ENCODE peak calls at places on chromosomes 7 and 10, in nine cellular contexts. One of them, this sample, is unnamed.

GRCh38 chr10:70285432-70285831 is 1.6 kb upstream of the NPFFR1 start:
- DNase-seq in upper lobe of left lung: no peak
- DNase-seq in RWPE1: no peak
- DNase-seq in astrocyte of the spinal cord: no peak
- DNase-seq in GM13977: no peak
- DNase-seq in CD8-positive, alpha-beta T cell: no peak
- DNase-seq in endothelial cell of umbilical vein: no peak
- DNase-seq in GM10248: no peak
- DNase-seq in AG04450: no peak
- DNase-seq in this sample: no peak

GRCh38 chr10:49309691-49310371 is 10.9 kb downstream of the C10orf71 start:
- DNase-seq in AG04450: no peak
- DNase-seq in endothelial cell of umbilical vein: no peak
- DNase-seq in GM10248: peak; percentile 44
- DNase-seq in CD8-positive, alpha-beta T cell: peak; percentile 55
- DNase-seq in upper lobe of left lung: no peak
- DNase-seq in RWPE1: no peak
- DNase-seq in astrocyte of the spinal cord: no peak
- DNase-seq in GM13977: peak; percentile 27
- DNase-seq in this sample: peak; percentile 29

GRCh38 chr7:13979671-13980438 is 9.6 kb downstream of the ETV1 start:
- DNase-seq in endothelial cell of umbilical vein: peak; percentile 64
- DNase-seq in GM13977: no peak
- DNase-seq in CD8-positive, alpha-beta T cell: no peak
- DNase-seq in astrocyte of the spinal cord: peak; percentile 69
- DNase-seq in GM10248: no peak
- DNase-seq in RWPE1: no peak
- DNase-seq in AG04450: no peak
- DNase-seq in upper lobe of left lung: no peak
- DNase-seq in this sample: no peak

GRCh38 chr7:46229409-46229808 is 308.3 kb upstream of the IGFBP3 start:
- DNase-seq in GM13977: no peak
- DNase-seq in astrocyte of the spinal cord: peak; percentile 86
- DNase-seq in GM10248: no peak
- DNase-seq in upper lobe of left lung: no peak
- DNase-seq in endothelial cell of umbilical vein: no peak
- DNase-seq in RWPE1: peak; percentile 44
- DNase-seq in AG04450: peak; percentile 59
- DNase-seq in CD8-positive, alpha-beta T cell: no peak
- DNase-seq in this sample: no peak

GRCh38 chr10:83862723-83863122 is 276.6 kb upstream of the GHITM start:
- DNase-seq in RWPE1: no peak
- DNase-seq in astrocyte of the spinal cord: no peak
- DNase-seq in GM10248: no peak
- DNase-seq in upper lobe of left lung: no peak
- DNase-seq in endothelial cell of umbilical vein: no peak
- DNase-seq in GM13977: no peak
- DNase-seq in CD8-positive, alpha-beta T cell: no peak
- DNase-seq in AG04450: no peak
- DNase-seq in this sample: no peak

GRCh38 chr10:132383026-132383565 is 13.9 kb upstream of the PWWP2B start:
- DNase-seq in GM13977: no peak
- DNase-seq in upper lobe of left lung: no peak
- DNase-seq in GM10248: no peak
- DNase-seq in CD8-positive, alpha-beta T cell: no peak
- DNase-seq in endothelial cell of umbilical vein: no peak
- DNase-seq in RWPE1: no peak
- DNase-seq in AG04450: no peak
- DNase-seq in astrocyte of the spinal cord: no peak
- DNase-seq in this sample: no peak

GRCh38 chr10:131211556-131211955 is 100.0 kb downstream of the TCERG1L start:
- DNase-seq in upper lobe of left lung: no peak
- DNase-seq in endothelial cell of umbilical vein: no peak
- DNase-seq in GM10248: no peak
- DNase-seq in GM13977: no peak
- DNase-seq in CD8-positive, alpha-beta T cell: no peak
- DNase-seq in RWPE1: no peak
- DNase-seq in astrocyte of the spinal cord: no peak
- DNase-seq in AG04450: no peak
- DNase-seq in this sample: no peak

GRCh38 chr7:11710392-11710791 is 121.6 kb downstream of the THSD7A start:
- DNase-seq in CD8-positive, alpha-beta T cell: no peak
- DNase-seq in RWPE1: no peak
- DNase-seq in AG04450: no peak
- DNase-seq in GM13977: no peak
- DNase-seq in upper lobe of left lung: no peak
- DNase-seq in endothelial cell of umbilical vein: no peak
- DNase-seq in GM10248: no peak
- DNase-seq in astrocyte of the spinal cord: no peak
- DNase-seq in this sample: no peak

DNA sequence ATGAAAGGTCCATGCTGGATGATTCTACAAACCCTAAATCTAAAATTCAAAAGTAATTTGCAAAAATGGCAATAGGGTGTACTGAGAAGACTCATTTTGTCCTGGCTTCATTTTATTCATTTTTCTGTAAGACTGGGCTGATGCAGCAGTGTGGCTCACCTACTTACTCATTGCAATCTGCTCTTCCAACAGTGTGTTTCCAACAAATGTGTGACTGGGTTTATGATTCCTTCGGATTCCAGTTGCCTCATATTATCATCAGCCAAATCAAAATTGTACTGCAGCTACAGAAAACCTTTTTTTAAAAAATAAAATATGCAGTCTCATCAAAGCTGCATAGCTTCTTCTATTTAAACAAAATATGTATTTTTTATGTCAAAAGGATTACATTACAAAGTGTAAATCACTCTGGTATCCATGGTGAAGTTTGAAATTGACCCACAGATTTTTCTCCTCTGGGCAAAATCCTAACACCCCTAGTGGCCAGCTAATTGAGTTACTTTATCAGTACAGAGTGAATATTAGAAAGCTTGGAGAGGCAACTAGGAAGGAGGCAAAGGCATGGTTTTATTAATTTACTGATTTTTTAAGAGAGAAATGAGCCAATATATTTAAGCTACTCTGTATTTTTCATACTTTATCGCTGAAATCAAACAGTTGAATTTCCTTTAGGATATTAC is 390.3 kb downstream of the MAGI2 start:
- DNase-seq in astrocyte of the spinal cord: no peak
- DNase-seq in endothelial cell of umbilical vein: no peak
- DNase-seq in GM10248: no peak
- DNase-seq in AG04450: no peak
- DNase-seq in RWPE1: no peak
- DNase-seq in GM13977: no peak
- DNase-seq in upper lobe of left lung: no peak
- DNase-seq in CD8-positive, alpha-beta T cell: no peak
- DNase-seq in this sample: no peak
- TF ChIP-seq CTCF in astrocyte of the spinal cord: peak; percentile 17
- TF ChIP-seq CTCF in endothelial cell of umbilical vein: no peak
- TF ChIP-seq CTCF in GM10248: no peak
- TF ChIP-seq CTCF in AG04450: no peak
- TF ChIP-seq CTCF in RWPE1: no peak
- TF ChIP-seq CTCF in GM13977: no peak
- TF ChIP-seq CTCF in upper lobe of left lung: no peak
- TF ChIP-seq CTCF in CD8-positive, alpha-beta T cell: no peak
- TF ChIP-seq CTCF in this sample: no peak

DNA sequence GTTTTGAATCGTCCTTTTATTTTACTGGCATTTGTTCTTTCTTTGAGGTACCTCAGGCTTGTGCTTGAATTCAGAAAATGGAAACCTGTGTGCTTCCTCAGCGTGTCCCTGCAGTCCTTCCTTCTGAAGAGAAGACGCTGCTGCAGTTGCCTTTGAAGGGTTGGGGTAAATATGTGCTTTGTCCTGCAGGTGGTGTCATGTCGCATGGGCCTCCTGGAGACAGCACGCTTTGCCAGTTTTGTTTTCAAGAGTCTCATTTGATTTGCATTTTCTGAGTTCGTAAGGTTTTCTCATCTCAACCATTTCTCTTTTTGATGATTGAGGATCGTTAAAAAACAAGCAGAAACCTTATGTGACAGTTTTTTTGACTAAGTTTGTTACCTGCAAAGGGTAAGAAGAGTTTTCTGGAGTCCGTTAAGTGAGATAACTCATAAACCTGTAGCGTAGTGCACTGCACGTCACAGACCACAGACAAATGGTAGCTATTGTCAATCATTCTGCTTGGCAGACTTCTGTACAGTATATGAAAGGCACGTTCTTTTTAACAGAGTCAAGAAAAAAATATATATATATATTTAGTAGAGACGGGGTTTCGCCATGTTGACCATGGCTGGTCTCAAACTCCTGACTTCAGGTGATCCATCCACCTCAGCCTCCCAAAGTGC is 57.0 kb downstream of the CDC123 start:
- DNase-seq in RWPE1: no peak
- DNase-seq in endothelial cell of umbilical vein: no peak
- DNase-seq in GM10248: peak; percentile 67
- DNase-seq in CD8-positive, alpha-beta T cell: no peak
- DNase-seq in GM13977: peak; percentile 55
- DNase-seq in astrocyte of the spinal cord: peak; percentile 12
- DNase-seq in upper lobe of left lung: no peak
- DNase-seq in AG04450: no peak
- DNase-seq in this sample: no peak
- TF ChIP-seq CTCF in RWPE1: no peak
- TF ChIP-seq CTCF in endothelial cell of umbilical vein: no peak
- TF ChIP-seq CTCF in GM10248: peak; percentile 60
- TF ChIP-seq CTCF in CD8-positive, alpha-beta T cell: no peak
- TF ChIP-seq CTCF in GM13977: peak; percentile 62
- TF ChIP-seq CTCF in astrocyte of the spinal cord: peak; percentile 45
- TF ChIP-seq CTCF in upper lobe of left lung: no peak
- TF ChIP-seq CTCF in AG04450: peak; percentile 35
- TF ChIP-seq CTCF in this sample: no peak

GRCh38 chr10:126647116-126647515 is 23.4 kb downstream of the C10orf90 start:
- DNase-seq in CD8-positive, alpha-beta T cell: no peak
- DNase-seq in GM13977: no peak
- DNase-seq in upper lobe of left lung: no peak
- DNase-seq in astrocyte of the spinal cord: no peak
- DNase-seq in RWPE1: no peak
- DNase-seq in GM10248: no peak
- DNase-seq in AG04450: no peak
- DNase-seq in endothelial cell of umbilical vein: no peak
- DNase-seq in this sample: no peak
- TF ChIP-seq CTCF in CD8-positive, alpha-beta T cell: no peak
- TF ChIP-seq CTCF in GM13977: no peak
- TF ChIP-seq CTCF in upper lobe of left lung: no peak
- TF ChIP-seq CTCF in astrocyte of the spinal cord: no peak
- TF ChIP-seq CTCF in RWPE1: no peak
- TF ChIP-seq CTCF in GM10248: no peak
- TF ChIP-seq CTCF in AG04450: no peak
- TF ChIP-seq CTCF in endothelial cell of umbilical vein: no peak
- TF ChIP-seq CTCF in this sample: no peak

GRCh38 chr10:31754803-31755624 is 173.6 kb downstream of the ARHGAP12 start:
- DNase-seq in upper lobe of left lung: no peak
- DNase-seq in AG04450: no peak
- DNase-seq in endothelial cell of umbilical vein: no peak
- DNase-seq in CD8-positive, alpha-beta T cell: no peak
- DNase-seq in GM13977: no peak
- DNase-seq in GM10248: no peak
- DNase-seq in RWPE1: no peak
- DNase-seq in astrocyte of the spinal cord: peak; percentile 61
- DNase-seq in this sample: no peak
- TF ChIP-seq CTCF in upper lobe of left lung: no peak
- TF ChIP-seq CTCF in AG04450: no peak
- TF ChIP-seq CTCF in endothelial cell of umbilical vein: no peak
- TF ChIP-seq CTCF in CD8-positive, alpha-beta T cell: no peak
- TF ChIP-seq CTCF in GM13977: no peak
- TF ChIP-seq CTCF in GM10248: no peak
- TF ChIP-seq CTCF in RWPE1: no peak
- TF ChIP-seq CTCF in astrocyte of the spinal cord: no peak
- TF ChIP-seq CTCF in this sample: no peak

DNA sequence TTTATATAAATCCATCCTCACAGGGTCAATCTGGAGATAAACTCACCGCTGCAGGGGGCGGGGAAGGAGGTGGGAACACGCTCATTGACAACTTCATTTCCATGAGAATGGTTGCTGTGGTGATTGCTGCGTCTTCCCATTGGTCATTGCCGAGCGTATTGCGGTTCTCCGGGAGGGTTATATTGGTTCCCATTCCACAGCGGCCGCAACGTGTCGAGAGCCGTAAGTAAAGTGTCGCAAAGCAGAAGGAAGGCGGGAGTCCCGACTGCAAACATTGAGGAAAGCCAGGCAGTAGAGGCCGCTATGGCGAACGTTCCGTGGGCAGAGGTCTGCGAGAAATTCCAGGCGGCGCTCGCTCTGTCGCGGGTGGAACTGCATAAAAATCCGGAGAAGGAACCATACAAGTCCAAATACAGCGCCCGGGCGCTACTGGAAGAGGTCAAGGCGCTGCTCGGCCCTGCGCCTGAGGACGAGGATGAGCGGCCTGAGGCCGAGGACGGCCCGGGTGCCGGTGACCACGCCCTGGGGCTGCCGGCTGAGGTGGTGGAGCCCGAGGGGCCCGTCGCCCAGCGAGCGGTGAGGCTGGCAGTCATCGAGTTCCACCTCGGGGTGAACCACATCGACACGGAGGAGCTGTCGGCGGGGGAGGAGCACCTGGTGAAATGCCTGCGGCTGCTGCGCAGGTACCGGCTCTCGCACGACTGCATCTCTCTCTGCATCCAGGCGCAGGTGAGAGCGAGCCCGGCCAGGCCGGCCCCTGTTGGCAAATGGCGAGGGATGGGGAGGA is at the start of gene KIFBP:
- DNase-seq in AG04450: peak; percentile 91
- DNase-seq in GM10248: peak; percentile 95
- DNase-seq in endothelial cell of umbilical vein: peak; percentile 99
- DNase-seq in CD8-positive, alpha-beta T cell: peak; percentile 82
- DNase-seq in GM13977: peak; percentile 93
- DNase-seq in RWPE1: peak; percentile 99
- DNase-seq in astrocyte of the spinal cord: peak; percentile 98
- DNase-seq in upper lobe of left lung: peak; percentile 93
- DNase-seq in this sample: peak; percentile 63
- TF ChIP-seq CTCF in AG04450: peak; percentile 62
- TF ChIP-seq CTCF in GM10248: peak; percentile 49
- TF ChIP-seq CTCF in endothelial cell of umbilical vein: peak; percentile 44
- TF ChIP-seq CTCF in CD8-positive, alpha-beta T cell: peak; percentile 41
- TF ChIP-seq CTCF in GM13977: peak; percentile 47
- TF ChIP-seq CTCF in RWPE1: peak; percentile 53
- TF ChIP-seq CTCF in astrocyte of the spinal cord: peak; percentile 65
- TF ChIP-seq CTCF in upper lobe of left lung: peak; percentile 34
- TF ChIP-seq CTCF in this sample: peak; percentile 13

DNA sequence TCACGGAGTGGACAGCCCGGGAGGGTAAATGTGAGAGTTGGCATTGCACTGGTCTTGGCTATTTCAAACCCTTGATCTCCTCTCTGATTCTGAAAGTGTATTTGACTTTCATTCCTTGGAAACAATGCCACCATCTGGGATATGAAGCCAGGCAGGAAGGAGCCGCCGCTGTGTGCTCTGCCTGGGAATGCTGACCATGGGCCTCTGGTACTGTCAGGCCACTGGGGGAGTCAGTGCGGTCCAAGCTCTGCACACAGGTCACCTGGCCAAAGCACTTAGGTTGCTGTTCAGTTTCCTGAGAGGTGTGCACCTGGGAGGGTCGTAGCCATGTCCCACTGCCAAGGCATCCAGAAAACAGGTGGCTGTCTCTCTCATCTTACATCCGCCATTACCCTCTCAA is 68.5 kb upstream of the SHH start:
- DNase-seq in upper lobe of left lung: no peak
- DNase-seq in GM10248: no peak
- DNase-seq in endothelial cell of umbilical vein: no peak
- DNase-seq in AG04450: no peak
- DNase-seq in GM13977: no peak
- DNase-seq in astrocyte of the spinal cord: no peak
- DNase-seq in CD8-positive, alpha-beta T cell: no peak
- DNase-seq in RWPE1: no peak
- DNase-seq in this sample: no peak
- TF ChIP-seq CTCF in upper lobe of left lung: no peak
- TF ChIP-seq CTCF in GM10248: no peak
- TF ChIP-seq CTCF in endothelial cell of umbilical vein: no peak
- TF ChIP-seq CTCF in AG04450: no peak
- TF ChIP-seq CTCF in GM13977: no peak
- TF ChIP-seq CTCF in astrocyte of the spinal cord: no peak
- TF ChIP-seq CTCF in CD8-positive, alpha-beta T cell: no peak
- TF ChIP-seq CTCF in RWPE1: no peak
- TF ChIP-seq CTCF in this sample: no peak

GRCh38 chr7:6647541-6647940 is 10.4 kb downstream of the ZNF316 start:
- DNase-seq in GM13977: no peak
- DNase-seq in AG04450: no peak
- DNase-seq in RWPE1: no peak
- DNase-seq in GM10248: no peak
- DNase-seq in upper lobe of left lung: no peak
- DNase-seq in CD8-positive, alpha-beta T cell: no peak
- DNase-seq in endothelial cell of umbilical vein: no peak
- DNase-seq in astrocyte of the spinal cord: no peak
- DNase-seq in this sample: no peak
- TF ChIP-seq CTCF in GM13977: no peak
- TF ChIP-seq CTCF in AG04450: no peak
- TF ChIP-seq CTCF in RWPE1: no peak
- TF ChIP-seq CTCF in GM10248: no peak
- TF ChIP-seq CTCF in upper lobe of left lung: no peak
- TF ChIP-seq CTCF in CD8-positive, alpha-beta T cell: no peak
- TF ChIP-seq CTCF in endothelial cell of umbilical vein: no peak
- TF ChIP-seq CTCF in astrocyte of the spinal cord: no peak
- TF ChIP-seq CTCF in this sample: no peak